ENCODE peak calls at places on chromosome 2, in eight cellular contexts. Z, X, E, Y, L, T, C and U are unnamed samples. For H3K27me3, the result is how much of the 10 kb centered on the place peaks cover.

GRCh38 chr2:224127871-224128501 is 88.9 kb upstream of the SERPINE2 start:
- DNase-seq in Z (no peak), X (no peak), E (no peak), Y (no peak), L (no peak), T (no peak), C (peak), U (peak)

GRCh38 chr2:126860395-126860794 is 38.3 kb upstream of the TEX51 start:
- DNase-seq in Z (no peak), X (no peak), E (no peak), Y (no peak), L (no peak), T (no peak), C (no peak), U (no peak)

GRCh38 chr2:1784087-1784486 is 39.8 kb upstream of the PXDN start:
- DNase-seq in Z (peak), X (no peak), E (no peak), Y (no peak), L (no peak), T (peak), C (no peak), U (no peak)

GRCh38 chr2:458431-458827 is 170.5 kb upstream of the ALKAL2 start:
- DNase-seq in Z (no peak), X (no peak), E (no peak), Y (no peak), L (no peak), T (no peak), C (no peak), U (no peak)

GRCh38 chr2:145811467-145812162 is 1291.7 kb upstream of the ZEB2 start:
- DNase-seq in Z (no peak), X (no peak), E (no peak), Y (no peak), L (no peak), T (no peak), C (peak), U (no peak)

GRCh38 chr2:210895132-210895531 is 338.7 kb downstream of the CPS1 start:
- DNase-seq in Z (no peak), X (no peak), E (no peak), Y (no peak), L (no peak), T (no peak), C (no peak), U (no peak)

GRCh38 chr2:146135245-146135644 is 1615.3 kb upstream of the ZEB2 start:
- DNase-seq in Z (no peak), X (no peak), E (no peak), Y (no peak), L (no peak), T (no peak), C (no peak), U (no peak)

GRCh38 chr2:152038451-152038958 is 60.3 kb downstream of the CACNB4 start:
- DNase-seq in Z (no peak), X (peak), E (no peak), Y (no peak), L (no peak), T (peak), C (no peak), U (peak)

GRCh38 chr2:230913406-230913805 is 11.6 kb downstream of the GPR55 start:
- DNase-seq in Z (peak), X (peak), E (peak), Y (peak), L (peak), T (peak), C (no peak), U (peak)

GRCh38 chr2:16656784-16657391 is 8.7 kb downstream of the CYRIA start:
- DNase-seq in Z (no peak), X (peak), E (no peak), Y (peak), L (no peak), T (no peak), C (no peak), U (no peak)

GRCh38 chr2:68362749-68363148 is 2.3 kb upstream of the PLEK start:
- DNase-seq in Z (no peak), X (no peak), E (no peak), Y (no peak), L (no peak), T (no peak), C (no peak), U (no peak)

GRCh38 chr2:148926291-148926961 is 51.4 kb downstream of the KIF5C start:
- DNase-seq in Z (peak), X (peak), E (peak), Y (no peak), L (no peak), T (no peak), C (peak), U (peak)

GRCh38 chr2:206970589-206971375 is 31.5 kb downstream of the CPO start:
- DNase-seq in Z (no peak), X (no peak), E (no peak), Y (no peak), L (no peak), T (no peak), C (no peak), U (no peak)

GRCh38 chr2:2830576-2830975 is 499.5 kb upstream of the MYT1L start:
- DNase-seq in Z (peak), X (no peak), E (no peak), Y (no peak), L (no peak), T (no peak), C (no peak), U (no peak)

GRCh38 chr2:24881623-24882022 is 38.4 kb downstream of the ADCY3 start:
- DNase-seq in Z (no peak), X (no peak), E (no peak), Y (no peak), L (no peak), T (no peak), C (no peak), U (no peak)

GRCh38 chr2:180614776-180615175 is 365.6 kb upstream of the UBE2E3 start:
- DNase-seq in Z (no peak), X (no peak), E (no peak), Y (no peak), L (no peak), T (no peak), C (no peak), U (no peak)

GRCh38 chr2:234343297-234343696 is 153.6 kb downstream of the ARL4C start:
- DNase-seq in Z (no peak), X (no peak), E (no peak), Y (no peak), L (no peak), T (no peak), C (no peak), U (no peak)

GRCh38 chr2:223668302-223668998 is 66.3 kb upstream of the SCG2 start:
- DNase-seq in Z (no peak), X (no peak), E (no peak), Y (no peak), L (no peak), T (no peak), C (peak), U (no peak)

GRCh38 chr2:16546128-16546754 is 119.4 kb downstream of the CYRIA start:
- DNase-seq in Z (no peak), X (no peak), E (no peak), Y (no peak), L (no peak), T (no peak), C (peak), U (peak)

GRCh38 chr2:67566292-67566691 is 169.2 kb downstream of the ETAA1 start:
- DNase-seq in Z (peak), X (no peak), E (no peak), Y (no peak), L (no peak), T (no peak), C (peak), U (no peak)

GRCh38 chr2:147081826-147082225 is 763.0 kb upstream of the ACVR2A start:
- DNase-seq in Z (no peak), X (no peak), E (no peak), Y (no peak), L (no peak), T (no peak), C (no peak), U (no peak)

GRCh38 chr2:163551974-163552373 is 183.8 kb downstream of the FIGN start:
- DNase-seq in Z (no peak), X (no peak), E (no peak), Y (no peak), L (no peak), T (no peak), C (peak), U (no peak)

GRCh38 chr2:31923662-31924061 is 87.1 kb downstream of the MEMO1 start:
- DNase-seq in Z (no peak), X (no peak), E (no peak), Y (no peak), L (no peak), T (no peak), C (no peak), U (no peak)

DNA sequence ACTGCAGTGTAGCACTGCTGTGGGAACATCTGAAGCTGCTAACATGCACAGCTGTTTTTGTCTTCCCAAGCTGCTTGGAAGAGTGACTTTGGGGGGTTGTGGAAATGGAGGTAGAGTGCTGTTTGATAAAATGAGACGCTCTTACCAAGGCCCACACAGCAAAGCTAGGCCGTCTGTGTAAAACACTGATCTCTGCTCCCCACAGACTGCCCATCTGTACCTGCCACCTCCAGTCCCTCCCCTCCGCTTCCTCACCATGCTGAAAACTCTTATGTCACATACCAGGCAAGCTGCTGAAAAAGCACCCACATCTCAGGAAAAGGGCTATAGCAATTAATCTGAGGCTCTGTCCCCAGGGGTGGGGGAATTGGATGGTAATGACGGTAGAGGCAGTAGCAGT is 197.1 kb upstream of the HNRNPA3 start:
- DNase-seq in Z (no peak), X (no peak), E (no peak), Y (no peak), L (no peak), T (no peak), C (no peak), U (no peak)
- H3K27me3 ChIP-seq in Z (under half), X (under half), E (under half), Y (under half), L (under half), T (under half), C (under half), U (under half)

GRCh38 chr2:144520718-144521487 is 984 bp upstream of the ZEB2 start:
- DNase-seq in Z (no peak), X (no peak), E (no peak), Y (no peak), L (no peak), T (no peak), C (peak), U (no peak)
- H3K4me3 ChIP-seq in Z (peak), X (peak), E (no peak), Y (peak), L (peak), T (peak), C (peak), U (no peak)

GRCh38 chr2:218804817-218805216 is 22.9 kb downstream of the CYP27A1 start:
- DNase-seq in Z (no peak), X (no peak), E (no peak), Y (no peak), L (no peak), T (no peak), C (no peak), U (no peak)

GRCh38 chr2:218807626-218808025 is 24.0 kb downstream of the PRKAG3 start:
- DNase-seq in Z (no peak), X (no peak), E (no peak), Y (no peak), L (no peak), T (no peak), C (no peak), U (no peak)

GRCh38 chr2:218802595-218802994 is 20.6 kb downstream of the CYP27A1 start:
- DNase-seq in Z (no peak), X (no peak), E (no peak), Y (no peak), L (no peak), T (no peak), C (peak), U (no peak)

GRCh38 chr2:218806346-218806978 is 24.5 kb downstream of the CYP27A1 start:
- DNase-seq in Z (peak), X (peak), E (no peak), Y (peak), L (peak), T (peak), C (peak), U (peak)

GRCh38 chr2:218805627-218806026 is 23.7 kb downstream of the CYP27A1 start:
- DNase-seq in Z (no peak), X (no peak), E (no peak), Y (no peak), L (no peak), T (no peak), C (peak), U (no peak)
- H3K27me3 ChIP-seq in Z (under half), X (under half), E (under half), Y (under half), L (under half), T (under half), C (under half), U (under half)

GRCh38 chr2:190277234-190278112 is 42.2 kb downstream of the HIBCH start:
- DNase-seq in Z (no peak), X (no peak), E (peak), Y (no peak), L (no peak), T (no peak), C (peak), U (peak)
- H3K4me3 ChIP-seq in Z (no peak), X (no peak), E (no peak), Y (no peak), L (no peak), T (no peak), C (no peak), U (no peak)

DNA sequence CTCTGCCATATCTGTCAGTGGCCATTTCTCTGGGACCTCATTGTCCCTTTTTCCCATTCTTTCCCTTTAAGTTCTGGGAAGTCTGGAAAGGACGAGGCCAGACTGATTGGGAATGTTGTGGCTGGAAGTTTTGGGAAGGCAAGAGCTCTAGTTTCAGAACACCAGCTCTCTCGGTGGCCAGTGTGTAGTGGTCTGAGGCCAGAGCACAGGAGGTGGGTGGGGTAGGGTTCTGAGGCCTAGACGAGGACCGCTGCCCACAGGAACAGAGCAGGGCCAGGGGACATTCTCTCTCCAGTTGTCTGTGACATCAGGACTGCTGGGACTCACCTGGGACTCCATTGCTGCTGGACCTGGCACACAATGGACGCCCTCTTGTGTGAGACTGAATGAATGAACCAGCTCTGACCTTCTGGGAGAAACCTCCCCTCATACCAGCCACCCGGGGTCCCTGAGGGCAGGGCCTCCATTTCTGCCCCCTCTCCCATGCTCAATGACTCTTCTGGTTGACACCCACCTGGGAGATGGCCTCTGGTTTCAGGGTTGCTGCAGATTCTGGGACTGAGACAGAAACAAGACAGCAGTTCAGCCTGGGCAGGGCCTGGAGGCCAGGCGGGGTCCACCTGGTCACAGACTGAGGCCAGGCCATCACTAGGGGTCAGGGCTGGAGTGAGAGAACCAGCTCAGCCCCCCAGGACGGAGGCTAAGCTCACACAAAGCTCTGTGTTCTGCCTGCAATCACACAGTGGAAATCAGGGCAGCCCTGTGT is 8.4 kb upstream of the NPPC start:
- DNase-seq in Z (no peak), X (no peak), E (no peak), Y (no peak), L (no peak), T (no peak), C (no peak), U (no peak)
- H3K27me3 ChIP-seq in Z (under half), X (under half), E (under half), Y (under half), L (under half), T (under half), C (under half), U (under half)

GRCh38 chr2:85854166-85854509 is 34.7 kb downstream of the ST3GAL5 start:
- DNase-seq in Z (no peak), X (no peak), E (no peak), Y (no peak), L (no peak), T (no peak), C (no peak), U (no peak)

GRCh38 chr2:85852979-85853498 is 35.8 kb downstream of the ST3GAL5 start:
- DNase-seq in Z (peak), X (peak), E (no peak), Y (peak), L (no peak), T (no peak), C (no peak), U (peak)

GRCh38 chr2:85854897-85855296 is 33.9 kb downstream of the ST3GAL5 start:
- DNase-seq in Z (no peak), X (no peak), E (no peak), Y (no peak), L (no peak), T (no peak), C (no peak), U (no peak)

GRCh38 chr2:85852078-85852790 is 36.6 kb downstream of the ST3GAL5 start:
- DNase-seq in Z (no peak), X (no peak), E (no peak), Y (no peak), L (no peak), T (no peak), C (no peak), U (no peak)

GRCh38 chr2:85853499-85854165 is 35.2 kb downstream of the ST3GAL5 start:
- DNase-seq in Z (no peak), X (no peak), E (no peak), Y (no peak), L (no peak), T (no peak), C (no peak), U (peak)
- H3K4me3 ChIP-seq in Z (no peak), X (peak), E (no peak), Y (no peak), L (no peak), T (peak), C (no peak), U (no peak)

DNA sequence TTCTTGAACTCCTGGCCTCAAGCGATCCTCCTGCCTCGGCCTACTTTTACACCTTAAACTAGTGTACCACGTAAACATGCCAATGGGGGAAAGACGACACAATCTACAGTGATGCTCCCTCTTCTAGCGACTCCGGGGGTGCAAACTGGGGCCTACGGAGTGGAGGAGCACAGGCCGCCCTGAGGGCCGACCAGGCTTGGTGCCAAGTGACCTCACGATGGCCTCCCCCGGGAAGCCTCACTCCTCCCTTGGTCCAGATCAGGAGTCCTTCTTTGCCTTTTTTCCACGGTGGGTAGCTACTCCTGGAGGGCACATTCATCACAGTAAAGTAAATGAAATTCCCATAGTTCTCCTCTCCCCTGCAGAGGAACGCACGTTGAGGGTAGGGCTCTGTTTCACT is 73.5 kb downstream of the HNRNPLL start:
- DNase-seq in Z (no peak), X (no peak), E (no peak), Y (no peak), L (no peak), T (no peak), C (no peak), U (no peak)
- H3K27me3 ChIP-seq in Z (under half), X (under half), E (under half), Y (under half), L (under half), T (under half), C (under half), U (under half)

GRCh38 chr2:160472839-160473251 is 20.8 kb downstream of the RBMS1 start:
- DNase-seq in Z (no peak), X (no peak), E (no peak), Y (no peak), L (no peak), T (no peak), C (peak), U (no peak)

GRCh38 chr2:160474891-160475795 is 18.5 kb downstream of the RBMS1 start:
- DNase-seq in Z (no peak), X (no peak), E (no peak), Y (no peak), L (no peak), T (no peak), C (peak), U (no peak)

GRCh38 chr2:160474319-160474645 is 19.3 kb downstream of the RBMS1 start:
- DNase-seq in Z (no peak), X (no peak), E (no peak), Y (no peak), L (no peak), T (no peak), C (no peak), U (no peak)

GRCh38 chr2:160471950-160472349 is 21.7 kb downstream of the RBMS1 start:
- DNase-seq in Z (no peak), X (no peak), E (no peak), Y (no peak), L (no peak), T (no peak), C (no peak), U (no peak)

DNA sequence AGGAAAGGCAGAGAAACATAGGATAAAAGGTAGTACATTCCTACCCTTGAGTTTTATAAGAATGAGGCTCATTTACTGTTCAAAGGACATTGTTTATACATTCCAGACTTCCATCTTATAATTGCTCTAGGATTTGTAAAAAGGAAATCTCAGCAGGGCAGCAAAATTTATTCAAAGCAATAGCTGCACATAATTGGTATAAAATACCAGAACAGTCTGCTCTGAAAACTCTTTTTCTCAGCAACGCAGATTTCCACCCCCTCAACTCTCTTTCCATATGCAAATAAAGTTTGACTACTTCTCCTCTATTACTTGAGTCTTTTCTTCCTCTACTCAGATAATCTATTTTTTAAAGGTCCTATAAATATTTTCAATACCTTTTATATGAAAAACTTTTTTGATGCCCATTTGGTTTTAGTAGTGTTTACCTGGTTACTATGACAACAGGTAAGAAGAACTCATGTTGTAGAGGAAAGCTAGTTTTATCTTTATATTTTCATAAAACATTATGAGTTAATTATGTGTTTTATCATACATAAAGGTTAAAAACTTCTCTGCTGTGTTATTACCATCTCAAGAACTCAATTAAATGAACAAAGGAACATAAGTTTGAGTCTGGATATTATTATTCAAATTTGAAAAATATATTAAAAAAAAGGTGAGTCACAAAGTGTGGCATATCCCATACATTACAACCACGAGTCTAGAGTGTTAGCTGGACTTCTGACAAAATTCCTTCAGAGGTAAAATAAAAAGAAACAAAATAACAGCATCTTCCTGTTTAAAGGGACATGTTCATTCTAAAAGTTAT is 19.9 kb downstream of the RBMS1 start:
- DNase-seq in Z (no peak), X (no peak), E (no peak), Y (no peak), L (no peak), T (no peak), C (no peak), U (no peak)
- H3K4me3 ChIP-seq in Z (no peak), X (no peak), E (no peak), Y (no peak), L (no peak), T (no peak), C (peak), U (no peak)

DNA sequence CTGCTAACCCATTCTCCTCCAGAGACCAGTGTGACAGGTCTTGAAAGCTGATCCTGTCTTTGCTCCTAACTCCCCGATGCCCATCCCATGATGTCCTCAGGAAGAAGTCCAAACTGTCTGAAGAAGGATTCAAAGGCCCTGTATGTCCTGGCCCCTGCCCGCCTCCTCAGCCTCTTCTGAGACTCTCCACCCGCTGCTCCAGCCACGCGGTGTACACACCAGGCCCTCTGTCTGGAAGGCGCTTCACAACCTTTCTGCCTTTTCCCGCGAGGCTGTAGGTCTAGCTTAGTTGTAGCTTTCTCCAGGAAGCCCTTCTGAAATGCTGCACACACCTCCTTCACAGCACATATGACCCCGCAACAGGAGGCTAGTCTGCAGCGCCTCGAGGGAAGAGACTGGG is 23.5 kb upstream of the CRYBA2 start:
- DNase-seq in Z (no peak), X (peak), E (no peak), Y (no peak), L (no peak), T (no peak), C (no peak), U (no peak)
- H3K27me3 ChIP-seq in Z (half or more), X (under half), E (under half), Y (under half), L (under half), T (under half), C (under half), U (under half)